ENCODE peak calls at places on chromosome 4, in five cellular contexts. One of them, this sample, is unnamed.

GRCh38 chr4:142660728-142661127 is 185.4 kb downstream of the INPP4B start:
- DNase-seq in mesendoderm: no peak
- DNase-seq in mesenchymal stem cell: no peak
- DNase-seq in neuronal stem cell: no peak
- DNase-seq in H9: peak
- DNase-seq in this sample: no peak

GRCh38 chr4:186981161-186981560 is 257.5 kb upstream of the FAT1 start:
- DNase-seq in mesendoderm: no peak
- DNase-seq in mesenchymal stem cell: no peak
- DNase-seq in neuronal stem cell: no peak
- DNase-seq in H9: no peak
- DNase-seq in this sample: peak

GRCh38 chr4:13547563-13548041 is 3.3 kb upstream of the NKX3-2 start:
- DNase-seq in mesendoderm: no peak
- DNase-seq in mesenchymal stem cell: peak
- DNase-seq in neuronal stem cell: no peak
- DNase-seq in H9: no peak
- DNase-seq in this sample: no peak

GRCh38 chr4:74366367-74366891 is 1.5 kb downstream of the EREG start:
- DNase-seq in mesendoderm: no peak
- DNase-seq in mesenchymal stem cell: peak
- DNase-seq in neuronal stem cell: no peak
- DNase-seq in H9: no peak
- DNase-seq in this sample: no peak

GRCh38 chr4:48043504-48043903 is 26.9 kb downstream of the NIPAL1 start:
- DNase-seq in mesendoderm: no peak
- DNase-seq in mesenchymal stem cell: no peak
- DNase-seq in neuronal stem cell: no peak
- DNase-seq in H9: no peak
- DNase-seq in this sample: no peak

GRCh38 chr4:83282049-83282535 is 2.5 kb downstream of the COQ2 start:
- DNase-seq in mesendoderm: peak
- DNase-seq in mesenchymal stem cell: peak
- DNase-seq in neuronal stem cell: peak
- DNase-seq in H9: no peak
- DNase-seq in this sample: peak

GRCh38 chr4:70948665-70949284 is 44.7 kb upstream of the DCK start:
- DNase-seq in mesendoderm: peak
- DNase-seq in mesenchymal stem cell: no peak
- DNase-seq in neuronal stem cell: no peak
- DNase-seq in H9: no peak
- DNase-seq in this sample: no peak

GRCh38 chr4:113869743-113870375 is 108.3 kb upstream of the CAMK2D start:
- DNase-seq in mesendoderm: no peak
- DNase-seq in mesenchymal stem cell: peak
- DNase-seq in neuronal stem cell: no peak
- DNase-seq in H9: no peak
- DNase-seq in this sample: peak

GRCh38 chr4:622996-623913 is 2.1 kb upstream of the PDE6B start:
- DNase-seq in mesendoderm: no peak
- DNase-seq in mesenchymal stem cell: no peak
- DNase-seq in neuronal stem cell: no peak
- DNase-seq in H9: peak
- DNase-seq in this sample: no peak

GRCh38 chr4:128831526-128832252 is 22.2 kb downstream of the JADE1 start:
- DNase-seq in mesendoderm: peak
- DNase-seq in mesenchymal stem cell: peak
- DNase-seq in neuronal stem cell: peak
- DNase-seq in H9: peak
- DNase-seq in this sample: peak

GRCh38 chr4:87030606-87031441 is 96.0 kb downstream of the AFF1 start:
- DNase-seq in mesendoderm: peak
- DNase-seq in mesenchymal stem cell: peak
- DNase-seq in neuronal stem cell: no peak
- DNase-seq in H9: no peak
- DNase-seq in this sample: peak

GRCh38 chr4:180741703-180742102 is 1501.5 kb upstream of the TENM3 start:
- DNase-seq in mesendoderm: no peak
- DNase-seq in mesenchymal stem cell: no peak
- DNase-seq in neuronal stem cell: no peak
- DNase-seq in H9: no peak
- DNase-seq in this sample: no peak

GRCh38 chr4:87243426-87244053 is 23.1 kb upstream of the KLHL8 start:
- DNase-seq in mesendoderm: peak
- DNase-seq in mesenchymal stem cell: peak
- DNase-seq in neuronal stem cell: no peak
- DNase-seq in H9: no peak
- DNase-seq in this sample: no peak

DNA sequence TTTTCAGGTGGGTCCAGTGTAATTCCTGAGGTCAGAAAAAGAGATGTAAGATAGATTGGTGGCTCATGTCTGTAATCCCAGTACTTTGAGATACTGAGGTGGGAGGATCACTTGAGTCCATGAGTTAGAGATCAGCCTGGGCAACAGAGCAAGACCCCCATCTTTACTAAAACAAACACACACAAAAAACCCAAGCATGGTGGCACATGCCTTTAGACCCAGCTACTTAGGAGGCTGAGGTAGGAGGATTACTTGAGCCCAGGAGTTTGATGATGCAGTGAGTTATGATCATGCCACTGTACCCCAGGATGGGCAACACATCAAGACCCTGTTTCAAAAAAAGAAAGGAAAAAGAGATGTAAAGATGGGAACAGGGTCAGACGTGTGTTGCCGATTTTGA is 857.4 kb upstream of the NDST4 start:
- DNase-seq in mesendoderm: no peak
- DNase-seq in mesenchymal stem cell: no peak
- DNase-seq in neuronal stem cell: no peak
- DNase-seq in H9: no peak
- DNase-seq in this sample: no peak
- H3K18ac ChIP-seq in mesendoderm: peak
- H3K18ac ChIP-seq in mesenchymal stem cell: no peak
- H3K18ac ChIP-seq in neuronal stem cell: no peak
- H3K18ac ChIP-seq in H9: no peak
- H3K18ac ChIP-seq in this sample: no peak

GRCh38 chr4:24328300-24328699 is 256.1 kb downstream of the DHX15 start:
- DNase-seq in mesendoderm: peak
- DNase-seq in mesenchymal stem cell: no peak
- DNase-seq in neuronal stem cell: peak
- DNase-seq in H9: no peak
- DNase-seq in this sample: no peak

GRCh38 chr4:24322986-24323385 is 261.4 kb downstream of the DHX15 start:
- DNase-seq in mesendoderm: peak
- DNase-seq in mesenchymal stem cell: no peak
- DNase-seq in neuronal stem cell: no peak
- DNase-seq in H9: no peak
- DNase-seq in this sample: no peak

GRCh38 chr4:24321151-24321550 is 263.2 kb downstream of the DHX15 start:
- DNase-seq in mesendoderm: no peak
- DNase-seq in mesenchymal stem cell: no peak
- DNase-seq in neuronal stem cell: no peak
- DNase-seq in H9: no peak
- DNase-seq in this sample: peak

GRCh38 chr4:24321637-24322036 is 262.7 kb downstream of the DHX15 start:
- DNase-seq in mesendoderm: peak
- DNase-seq in mesenchymal stem cell: no peak
- DNase-seq in neuronal stem cell: peak
- DNase-seq in H9: no peak
- DNase-seq in this sample: no peak

DNA sequence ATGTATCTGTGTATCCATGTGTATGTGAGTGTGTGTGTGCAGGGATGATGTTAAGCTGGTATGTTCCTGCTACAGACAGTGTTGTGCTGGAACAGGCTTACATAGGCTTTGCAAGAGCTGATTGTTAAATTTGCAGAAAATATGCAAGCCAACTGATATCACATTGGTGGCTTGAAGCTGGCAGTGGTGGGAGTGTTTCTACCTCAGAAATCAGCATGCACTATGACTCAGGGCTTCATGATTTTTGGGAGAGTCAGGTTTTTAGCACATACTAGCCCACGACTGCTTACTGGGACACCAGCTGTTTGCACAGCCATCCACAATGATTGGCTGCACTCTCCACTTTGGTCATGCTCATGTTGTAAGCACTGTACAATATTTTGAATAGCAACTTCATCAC is 261.8 kb downstream of the DHX15 start:
- DNase-seq in mesendoderm: peak
- DNase-seq in mesenchymal stem cell: no peak
- DNase-seq in neuronal stem cell: no peak
- DNase-seq in H9: no peak
- DNase-seq in this sample: peak
- H3K18ac ChIP-seq in mesendoderm: no peak
- H3K18ac ChIP-seq in mesenchymal stem cell: no peak
- H3K18ac ChIP-seq in neuronal stem cell: peak
- H3K18ac ChIP-seq in H9: no peak
- H3K18ac ChIP-seq in this sample: no peak

GRCh38 chr4:108360857-108361820 is 192.4 kb upstream of the LEF1 start:
- DNase-seq in mesendoderm: peak
- DNase-seq in mesenchymal stem cell: peak
- DNase-seq in neuronal stem cell: no peak
- DNase-seq in H9: peak
- DNase-seq in this sample: peak
- H3K18ac ChIP-seq in mesendoderm: peak
- H3K18ac ChIP-seq in mesenchymal stem cell: peak
- H3K18ac ChIP-seq in neuronal stem cell: no peak
- H3K18ac ChIP-seq in H9: no peak
- H3K18ac ChIP-seq in this sample: no peak

GRCh38 chr4:153242848-153243324 is 38.6 kb downstream of the TRIM2 start:
- DNase-seq in mesendoderm: no peak
- DNase-seq in mesenchymal stem cell: no peak
- DNase-seq in neuronal stem cell: no peak
- DNase-seq in H9: no peak
- DNase-seq in this sample: no peak
- H3K18ac ChIP-seq in mesendoderm: no peak
- H3K18ac ChIP-seq in mesenchymal stem cell: peak
- H3K18ac ChIP-seq in neuronal stem cell: no peak
- H3K18ac ChIP-seq in H9: no peak
- H3K18ac ChIP-seq in this sample: no peak

GRCh38 chr4:94434505-94434904 is 17.2 kb upstream of the PDLIM5 start:
- DNase-seq in mesendoderm: no peak
- DNase-seq in mesenchymal stem cell: no peak
- DNase-seq in neuronal stem cell: no peak
- DNase-seq in H9: no peak
- DNase-seq in this sample: no peak
- H3K18ac ChIP-seq in mesendoderm: no peak
- H3K18ac ChIP-seq in mesenchymal stem cell: no peak
- H3K18ac ChIP-seq in neuronal stem cell: no peak
- H3K18ac ChIP-seq in H9: no peak
- H3K18ac ChIP-seq in this sample: no peak

This sample was measured in IMR-90.